ENCODE peak calls at places on chromosomes 2 and 18, in five cellular contexts. M is adrenal gland, D is aorta, S is PC-3, Z is psoas muscle. N is an unnamed sample.

GRCh38 chr2:144496660-144497598 is 23.0 kb downstream of the ZEB2 start:
- DNase-seq in D (no peak), S (no peak), Z (no peak), M (no peak), N (no peak)

GRCh38 chr2:230643576-230644291 is 68.9 kb upstream of the CAB39 start:
- DNase-seq in M (peak; percentile 51), Z (peak; percentile 20), D (no peak), S (no peak), N (peak; percentile 56)

GRCh38 chr18:9823805-9824473 is 61.8 kb upstream of the TXNDC2 start:
- DNase-seq in D (no peak), S (no peak), M (no peak), Z (no peak), N (no peak)

GRCh38 chr18:77984833-77985232 is 735.2 kb downstream of the GALR1 start:
- DNase-seq in M (no peak), Z (no peak), D (no peak), S (no peak), N (no peak)

GRCh38 chr2:232261776-232262175 is 116.8 kb upstream of the ALPP start:
- DNase-seq in S (no peak), M (no peak), Z (no peak), D (no peak), N (no peak)

GRCh38 chr2:218149865-218150264 is 16.9 kb downstream of the CXCR1 start:
- DNase-seq in S (no peak), M (no peak), Z (no peak), D (no peak), N (no peak)

GRCh38 chr18:36380173-36380827 is 82.8 kb downstream of the FHOD3 start:
- DNase-seq in Z (no peak), S (no peak), M (no peak), D (no peak), N (no peak)

GRCh38 chr2:231686192-231687100 is 21.9 kb upstream of the PTMA start:
- DNase-seq in D (no peak), Z (no peak), M (no peak), S (no peak), N (no peak)

GRCh38 chr2:46032996-46033395 is 264.2 kb upstream of the EPAS1 start:
- DNase-seq in M (no peak), Z (no peak), S (peak; percentile 75), D (no peak), N (peak; percentile 12)

GRCh38 chr2:205682239-205683021 is at the start of gene NRP2:
- DNase-seq in M (peak; percentile 95), Z (peak; percentile 75), S (peak; percentile 83), D (peak; percentile 91), N (peak; percentile 59)

GRCh38 chr2:12428324-12428723 is 288.4 kb upstream of the TRIB2 start:
- DNase-seq in D (no peak), Z (no peak), S (no peak), M (peak; percentile 43), N (no peak)

GRCh38 chr2:163347982-163348842 is 387.6 kb downstream of the FIGN start:
- DNase-seq in M (peak; percentile 75), S (peak; percentile 75), Z (peak; percentile 73), D (peak; percentile 90), N (peak; percentile 29)

GRCh38 chr2:46549159-46549902 is 70.0 kb downstream of the TMEM247 start:
- DNase-seq in M (no peak), D (no peak), S (no peak), Z (no peak), N (no peak)

GRCh38 chr2:26717362-26717761 is 24.8 kb downstream of the KCNK3 start:
- DNase-seq in S (no peak), Z (no peak), M (peak; percentile 73), D (no peak), N (no peak)

GRCh38 chr2:9824441-9824840 is 18.8 kb upstream of the TAF1B start:
- DNase-seq in Z (no peak), M (no peak), S (no peak), D (no peak), N (no peak)

GRCh38 chr2:10243926-10244270 is 58.8 kb upstream of the HPCAL1 start:
- DNase-seq in M (peak; percentile 1), Z (no peak), D (peak; percentile 59), S (no peak), N (no peak)

GRCh38 chr2:235577404-235578330 is 83.8 kb downstream of the AGAP1 start:
- DNase-seq in D (peak; percentile 36), S (no peak), M (no peak), Z (peak; percentile 29), N (no peak)

GRCh38 chr2:76870011-76870410 is 652.2 kb downstream of the LRRTM4 start:
- DNase-seq in Z (no peak), D (no peak), S (no peak), M (no peak), N (no peak)

GRCh38 chr18:44637210-44638051 is 43.3 kb upstream of the SETBP1 start:
- DNase-seq in Z (no peak), S (peak; percentile 65), D (no peak), M (no peak), N (peak; percentile 29)

GRCh38 chr2:132670961-132671781 is 1.2 kb upstream of the LYPD1 start:
- DNase-seq in D (peak; percentile 62), Z (no peak), M (no peak), S (peak; percentile 93), N (no peak)

GRCh38 chr2:148521181-148521580 is 123.4 kb upstream of the EPC2 start:
- DNase-seq in Z (no peak), M (no peak), S (no peak), D (no peak), N (no peak)

GRCh38 chr18:26307161-26307773 is 81.0 kb downstream of the TAF4B start:
- DNase-seq in M (no peak), Z (no peak), S (peak; percentile 75), D (no peak), N (peak; percentile 14)

GRCh38 chr18:80170395-80171094 is 61.5 kb downstream of the ADNP2 start:
- DNase-seq in Z (no peak), D (peak; percentile 55), M (no peak), S (no peak), N (no peak)

GRCh38 chr2:193523662-193524061 is 1328.9 kb upstream of the TMEFF2 start:
- DNase-seq in M (no peak), Z (no peak), D (no peak), S (peak; percentile 53), N (no peak)

GRCh38 chr2:119059287-119059686 is 99.3 kb downstream of the C1QL2 start:
- DNase-seq in M (no peak), Z (no peak), S (no peak), D (no peak), N (no peak)

GRCh38 chr2:181158453-181158852 is 178.0 kb downstream of the UBE2E3 start:
- DNase-seq in D (no peak), S (no peak), M (no peak), Z (no peak), N (no peak)

GRCh38 chr18:34999734-35000397 is 41.3 kb upstream of the MAPRE2 start:
- DNase-seq in M (no peak), S (no peak), D (no peak), Z (no peak), N (no peak)

GRCh38 chr2:10411557-10411956 is 36.6 kb downstream of the ODC1 start:
- DNase-seq in Z (no peak), S (no peak), D (no peak), M (peak; percentile 59), N (no peak)

GRCh38 chr18:46946656-46947282 is 29.4 kb downstream of the KATNAL2 start:
- DNase-seq in Z (peak; percentile 81), M (peak; percentile 87), S (no peak), D (peak; percentile 92), N (peak; percentile 63)

GRCh38 chr2:20052872-20053281 is 1.4 kb upstream of the LAPTM4A start:
- DNase-seq in D (peak; percentile 81), Z (peak; percentile 50), S (peak; percentile 73), M (peak; percentile 78), N (no peak)

GRCh38 chr18:25735447-25735846 is 355.0 kb downstream of the SS18 start:
- DNase-seq in S (no peak), D (no peak), Z (no peak), M (no peak), N (no peak)

GRCh38 chr18:61770279-61770678 is 122.5 kb downstream of the RNF152 start:
- DNase-seq in Z (no peak), D (no peak), M (no peak), S (no peak), N (no peak)

GRCh38 chr2:96762529-96763253 is 2.0 kb downstream of the CNNM4 start:
- DNase-seq in S (peak; percentile 26), Z (no peak), D (no peak), M (no peak), N (no peak)

GRCh38 chr2:233481368-233482142 is 85.0 kb downstream of the USP40 start:
- DNase-seq in M (no peak), Z (no peak), D (peak; percentile 66), S (peak; percentile 30), N (no peak)
- H3K36me3 ChIP-seq in M (no peaks in the 10 kb centered on the region), Z (peaks cover 79% of the 10 kb centered on the region), D (no peaks in the 10 kb centered on the region), S (peaks cover 23% of the 10 kb centered on the region), N (peaks cover 6% of the 10 kb centered on the region)

GRCh38 chr2:86044045-86044444 is 61.6 kb downstream of the POLR1A start:
- DNase-seq in S (no peak), M (no peak), Z (no peak), D (no peak), N (no peak)

GRCh38 chr2:86047575-86048382 is 57.9 kb downstream of the POLR1A start:
- DNase-seq in D (no peak), M (no peak), Z (no peak), S (no peak), N (no peak)

GRCh38 chr2:86044614-86045013 is 61.1 kb downstream of the POLR1A start:
- DNase-seq in S (no peak), Z (no peak), D (no peak), M (no peak), N (no peak)

GRCh38 chr2:86046985-86047384 is 58.7 kb downstream of the POLR1A start:
- DNase-seq in S (no peak), Z (no peak), M (no peak), D (no peak), N (no peak)

GRCh38 chr2:86045541-86045940 is 60.1 kb downstream of the POLR1A start:
- DNase-seq in M (no peak), S (no peak), D (no peak), Z (no peak), N (no peak)
- H3K36me3 ChIP-seq in M (no peaks in the 10 kb centered on the region), S (peaks cover 75% of the 10 kb centered on the region), D (peaks cover 20% of the 10 kb centered on the region), Z (peaks cover 91% of the 10 kb centered on the region), N (peaks cover 48% of the 10 kb centered on the region)

GRCh38 chr2:85547089-85547858 is 8.3 kb downstream of the MAT2A start:
- DNase-seq in D (no peak), Z (no peak), S (peak; percentile 36), M (no peak), N (no peak)
- H3K36me3 ChIP-seq in D (peaks cover 7% of the 10 kb centered on the region), Z (peaks cover 84% of the 10 kb centered on the region), S (peaks cover 47% of the 10 kb centered on the region), M (no peaks in the 10 kb centered on the region), N (peaks cover 20% of the 10 kb centered on the region)

DNA sequence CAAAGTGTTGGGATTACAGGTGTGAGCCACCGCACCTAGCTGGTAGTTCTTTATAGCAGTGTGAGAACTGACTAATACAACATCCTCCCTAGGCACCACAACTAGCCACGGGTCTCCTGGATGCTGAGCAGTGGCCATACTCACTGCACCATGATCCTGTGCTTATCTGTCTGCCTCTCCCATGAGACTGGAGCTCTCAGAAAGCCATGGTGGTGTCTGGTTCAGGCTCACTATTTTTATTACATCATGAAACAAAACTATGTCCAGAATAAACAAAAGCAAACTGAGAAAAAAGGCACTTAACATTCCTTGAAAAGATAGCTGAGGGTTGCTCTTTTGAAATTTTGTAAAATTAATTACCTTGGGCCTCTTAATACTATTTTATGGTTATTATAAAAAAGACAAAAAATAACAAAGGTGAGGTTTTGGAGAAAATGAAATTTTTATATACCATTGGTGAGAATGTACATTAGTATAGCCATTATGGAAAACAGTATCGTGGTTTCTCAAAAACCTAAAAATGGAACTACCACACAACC is 90.7 kb upstream of the TFCP2L1 start:
- DNase-seq in M (no peak), S (no peak), D (no peak), Z (no peak), N (no peak)
- H3K36me3 ChIP-seq in M (no peaks in the 10 kb centered on the region), S (peaks cover 20% of the 10 kb centered on the region), D (peaks cover 3% of the 10 kb centered on the region), Z (peaks cover 92% of the 10 kb centered on the region), N (peaks cover 8% of the 10 kb centered on the region)